ENCODE peak calls at places on chromosome 10, in four cellular contexts. Z is GM19239; U is mucosa of descending colon; A is activated naive CD4-positive, alpha-beta T cell. E is an unnamed sample.

GRCh38 chr10:59064116-59064707 is 112.2 kb upstream of the PHYHIPL start:
- DNase-seq in Z (no peak), U (no peak), A (no peak), E (no peak)

GRCh38 chr10:34405611-34406462 is 409.3 kb downstream of the PARD3 start:
- DNase-seq in Z (no peak), U (no peak), A (no peak), E (no peak)

GRCh38 chr10:44387853-44388251 is 3.0 kb upstream of the CXCL12 start:
- DNase-seq in Z (no peak), U (no peak), A (no peak), E (no peak)

GRCh38 chr10:58757352-58758071 is 244.8 kb downstream of the BICC1 start:
- DNase-seq in Z (no peak), U (no peak), A (no peak), E (no peak)

GRCh38 chr10:93762979-93763391 is 5.2 kb downstream of the LGI1 start:
- DNase-seq in Z (no peak), U (no peak), A (no peak), E (no peak)

GRCh38 chr10:75398630-75399460 is 2.7 kb downstream of the ZNF503 start:
- DNase-seq in Z (no peak), U (peak), A (no peak), E (no peak)

GRCh38 chr10:121335386-121335925 is 262.8 kb downstream of the FGFR2 start:
- DNase-seq in Z (no peak), U (no peak), A (no peak), E (no peak)

GRCh38 chr10:9824546-9825164 is 1193.0 kb upstream of the CELF2 start:
- DNase-seq in Z (no peak), U (no peak), A (no peak), E (no peak)

GRCh38 chr10:14556285-14556956 is 218.3 kb downstream of the FAM107B start:
- DNase-seq in Z (no peak), U (peak), A (no peak), E (no peak)

GRCh38 chr10:79304479-79305087 is 42.7 kb upstream of the PPIF start:
- DNase-seq in Z (no peak), U (peak), A (no peak), E (no peak)

GRCh38 chr10:64573625-64574325 is 1052.6 kb downstream of the REEP3 start:
- DNase-seq in Z (no peak), U (no peak), A (no peak), E (no peak)

GRCh38 chr10:116626815-116627214 is 6.1 kb downstream of the PNLIPRP2 start:
- DNase-seq in Z (no peak), U (no peak), A (no peak), E (no peak)

GRCh38 chr10:20363666-20364065 is 533.4 kb downstream of the NEBL start:
- DNase-seq in Z (no peak), U (no peak), A (no peak), E (no peak)

GRCh38 chr10:131082991-131083465 is 228.5 kb downstream of the TCERG1L start:
- DNase-seq in Z (no peak), U (no peak), A (no peak), E (no peak)

GRCh38 chr10:118459642-118460193 is 117.6 kb upstream of the FAM204A start:
- DNase-seq in Z (peak), U (no peak), A (peak), E (peak)

GRCh38 chr10:62422068-62422590 is 48.0 kb downstream of the ZNF365 start:
- DNase-seq in Z (no peak), U (no peak), A (no peak), E (no peak)

GRCh38 chr10:69239816-69240434 is 19.8 kb downstream of the HKDC1 start:
- DNase-seq in Z (no peak), U (no peak), A (no peak), E (no peak)

GRCh38 chr10:987906-988666 is at the start of gene GTPBP4:
- DNase-seq in Z (peak), U (peak), A (peak), E (peak)

GRCh38 chr10:26755443-26755903 is 58.0 kb downstream of the PDSS1 start:
- DNase-seq in Z (no peak), U (no peak), A (no peak), E (no peak)

GRCh38 chr10:33376976-33377657 is 42.6 kb upstream of the NRP1 start:
- DNase-seq in Z (no peak), U (no peak), A (no peak), E (no peak)

GRCh38 chr10:62934258-62934657 is 118.1 kb upstream of the EGR2 start:
- DNase-seq in Z (no peak), U (no peak), A (no peak), E (no peak)

GRCh38 chr10:93437000-93437945 is 44.9 kb downstream of the MYOF start:
- DNase-seq in Z (no peak), U (no peak), A (no peak), E (no peak)

GRCh38 chr10:119502214-119502613 is 40.3 kb downstream of the RGS10 start:
- DNase-seq in Z (peak), U (peak), A (peak), E (peak)

GRCh38 chr10:103192451-103193106 is 493 bp downstream of the NT5C2 start:
- DNase-seq in Z (peak), U (peak), A (peak), E (no peak)

GRCh38 chr10:22054946-22055345 is 51.4 kb upstream of the DNAJC1 start:
- DNase-seq in Z (no peak), U (no peak), A (no peak), E (no peak)

E was measured in activated naive CD8-positive, alpha-beta T cell treated with anti-CD3 and anti-CD28 coated beads, Interleukin-2, amount 50 U/mL, for 16 hours.